ENCODE peak calls at places on chromosomes 1 and 21, in eight cellular contexts. One of them, this sample, is unnamed.

GRCh38 chr1:3101127-3101939 is 32.3 kb downstream of the PRDM16 start:
- DNase-seq in colonic mucosa: no peak
- DNase-seq in OCI-LY7: no peak
- DNase-seq in tibial nerve: no peak
- DNase-seq in B cell: no peak
- DNase-seq in left ventricle myocardium inferior: no peak
- DNase-seq in AG04449: no peak
- DNase-seq in LNCaP clone FGC: peak; percentile 8
- DNase-seq in this sample: no peak

GRCh38 chr1:111615874-111616715 is 3.5 kb upstream of the RAP1A start:
- DNase-seq in LNCaP clone FGC: no peak
- DNase-seq in AG04449: no peak
- DNase-seq in B cell: peak; percentile 85
- DNase-seq in OCI-LY7: peak; percentile 75
- DNase-seq in colonic mucosa: no peak
- DNase-seq in left ventricle myocardium inferior: no peak
- DNase-seq in tibial nerve: no peak
- DNase-seq in this sample: no peak

GRCh38 chr1:163820748-163821147 is 499.0 kb downstream of the NUF2 start:
- DNase-seq in LNCaP clone FGC: no peak
- DNase-seq in B cell: no peak
- DNase-seq in colonic mucosa: no peak
- DNase-seq in left ventricle myocardium inferior: no peak
- DNase-seq in OCI-LY7: no peak
- DNase-seq in AG04449: no peak
- DNase-seq in tibial nerve: no peak
- DNase-seq in this sample: no peak

GRCh38 chr21:17270234-17270633 is 242.6 kb upstream of the CXADR start:
- DNase-seq in AG04449: no peak
- DNase-seq in OCI-LY7: peak; percentile 12
- DNase-seq in left ventricle myocardium inferior: peak; percentile 20
- DNase-seq in LNCaP clone FGC: peak; percentile 19
- DNase-seq in colonic mucosa: no peak
- DNase-seq in B cell: no peak
- DNase-seq in tibial nerve: peak; percentile 46
- DNase-seq in this sample: no peak

GRCh38 chr1:12145616-12146342 is 21.0 kb upstream of the TNFRSF1B start:
- DNase-seq in colonic mucosa: no peak
- DNase-seq in LNCaP clone FGC: no peak
- DNase-seq in B cell: no peak
- DNase-seq in AG04449: no peak
- DNase-seq in left ventricle myocardium inferior: no peak
- DNase-seq in OCI-LY7: no peak
- DNase-seq in tibial nerve: no peak
- DNase-seq in this sample: no peak

GRCh38 chr1:154154534-154155181 is at the start of gene NUP210L:
- DNase-seq in LNCaP clone FGC: no peak
- DNase-seq in AG04449: no peak
- DNase-seq in OCI-LY7: no peak
- DNase-seq in left ventricle myocardium inferior: peak; percentile 92
- DNase-seq in colonic mucosa: peak; percentile 49
- DNase-seq in B cell: no peak
- DNase-seq in tibial nerve: peak; percentile 47
- DNase-seq in this sample: no peak

GRCh38 chr1:87880747-87881133 is 552.1 kb downstream of the LMO4 start:
- DNase-seq in OCI-LY7: no peak
- DNase-seq in tibial nerve: no peak
- DNase-seq in left ventricle myocardium inferior: no peak
- DNase-seq in LNCaP clone FGC: no peak
- DNase-seq in AG04449: no peak
- DNase-seq in B cell: no peak
- DNase-seq in colonic mucosa: no peak
- DNase-seq in this sample: no peak

GRCh38 chr1:14923400-14924011 is 230.0 kb upstream of the TMEM51 start:
- DNase-seq in LNCaP clone FGC: no peak
- DNase-seq in left ventricle myocardium inferior: no peak
- DNase-seq in AG04449: no peak
- DNase-seq in OCI-LY7: no peak
- DNase-seq in tibial nerve: no peak
- DNase-seq in B cell: no peak
- DNase-seq in colonic mucosa: no peak
- DNase-seq in this sample: no peak

GRCh38 chr1:232878141-232878540 is 72.3 kb upstream of the NTPCR start:
- DNase-seq in OCI-LY7: no peak
- DNase-seq in left ventricle myocardium inferior: no peak
- DNase-seq in B cell: no peak
- DNase-seq in LNCaP clone FGC: no peak
- DNase-seq in colonic mucosa: no peak
- DNase-seq in AG04449: no peak
- DNase-seq in tibial nerve: no peak
- DNase-seq in this sample: no peak

GRCh38 chr1:53592521-53592982 is 133.4 kb downstream of the DMRTB1 start:
- DNase-seq in colonic mucosa: peak; percentile 26
- DNase-seq in LNCaP clone FGC: peak; percentile 90
- DNase-seq in B cell: no peak
- DNase-seq in left ventricle myocardium inferior: no peak
- DNase-seq in OCI-LY7: peak; percentile 5
- DNase-seq in AG04449: no peak
- DNase-seq in tibial nerve: no peak
- DNase-seq in this sample: peak; percentile 47

GRCh38 chr1:247857986-247858356 is 984 bp downstream of the TRIM58 start:
- DNase-seq in left ventricle myocardium inferior: no peak
- DNase-seq in tibial nerve: no peak
- DNase-seq in LNCaP clone FGC: no peak
- DNase-seq in OCI-LY7: no peak
- DNase-seq in colonic mucosa: no peak
- DNase-seq in AG04449: no peak
- DNase-seq in B cell: no peak
- DNase-seq in this sample: no peak

GRCh38 chr1:240194120-240194519 is 102.4 kb downstream of the FMN2 start:
- DNase-seq in left ventricle myocardium inferior: no peak
- DNase-seq in tibial nerve: no peak
- DNase-seq in OCI-LY7: no peak
- DNase-seq in B cell: no peak
- DNase-seq in colonic mucosa: no peak
- DNase-seq in LNCaP clone FGC: no peak
- DNase-seq in AG04449: peak; percentile 63
- DNase-seq in this sample: no peak

GRCh38 chr1:113012149-113012548 is 56.2 kb upstream of the SLC16A1 start:
- DNase-seq in colonic mucosa: no peak
- DNase-seq in OCI-LY7: no peak
- DNase-seq in B cell: no peak
- DNase-seq in left ventricle myocardium inferior: no peak
- DNase-seq in LNCaP clone FGC: no peak
- DNase-seq in AG04449: no peak
- DNase-seq in tibial nerve: no peak
- DNase-seq in this sample: no peak

GRCh38 chr1:12244078-12244477 is 14.2 kb downstream of the VPS13D start:
- DNase-seq in colonic mucosa: no peak
- DNase-seq in OCI-LY7: peak; percentile 4
- DNase-seq in AG04449: no peak
- DNase-seq in LNCaP clone FGC: no peak
- DNase-seq in B cell: no peak
- DNase-seq in tibial nerve: no peak
- DNase-seq in left ventricle myocardium inferior: no peak
- DNase-seq in this sample: no peak

GRCh38 chr1:228096416-228097332 is 6.5 kb downstream of the C1orf35 start:
- DNase-seq in OCI-LY7: no peak
- DNase-seq in tibial nerve: no peak
- DNase-seq in colonic mucosa: no peak
- DNase-seq in left ventricle myocardium inferior: no peak
- DNase-seq in LNCaP clone FGC: no peak
- DNase-seq in AG04449: no peak
- DNase-seq in B cell: no peak
- DNase-seq in this sample: no peak

GRCh38 chr21:33279330-33279820 is 13.2 kb downstream of the IL10RB start:
- DNase-seq in left ventricle myocardium inferior: no peak
- DNase-seq in AG04449: no peak
- DNase-seq in LNCaP clone FGC: no peak
- DNase-seq in OCI-LY7: no peak
- DNase-seq in colonic mucosa: no peak
- DNase-seq in B cell: no peak
- DNase-seq in tibial nerve: no peak
- DNase-seq in this sample: no peak

GRCh38 chr1:178122283-178122682 is 28.4 kb downstream of the RASAL2 start:
- DNase-seq in LNCaP clone FGC: no peak
- DNase-seq in OCI-LY7: no peak
- DNase-seq in tibial nerve: no peak
- DNase-seq in colonic mucosa: no peak
- DNase-seq in left ventricle myocardium inferior: no peak
- DNase-seq in AG04449: no peak
- DNase-seq in B cell: no peak
- DNase-seq in this sample: no peak

GRCh38 chr1:226679853-226680516 is 59.1 kb downstream of the ITPKB start:
- DNase-seq in AG04449: no peak
- DNase-seq in LNCaP clone FGC: no peak
- DNase-seq in B cell: peak; percentile 89
- DNase-seq in colonic mucosa: peak; percentile 87
- DNase-seq in tibial nerve: peak; percentile 90
- DNase-seq in left ventricle myocardium inferior: peak; percentile 90
- DNase-seq in OCI-LY7: peak; percentile 84
- DNase-seq in this sample: peak; percentile 64

GRCh38 chr1:32538887-32539583 is at the start of gene ZBTB8A:
- DNase-seq in OCI-LY7: peak; percentile 5
- DNase-seq in LNCaP clone FGC: peak; percentile 19
- DNase-seq in colonic mucosa: peak; percentile 54
- DNase-seq in B cell: no peak
- DNase-seq in tibial nerve: peak; percentile 14
- DNase-seq in left ventricle myocardium inferior: peak; percentile 18
- DNase-seq in AG04449: no peak
- DNase-seq in this sample: peak; percentile 55
- TF ChIP-seq CTCF in OCI-LY7: no peak
- TF ChIP-seq CTCF in LNCaP clone FGC: peak; percentile 6
- TF ChIP-seq CTCF in colonic mucosa: no peak
- TF ChIP-seq CTCF in B cell: no peak
- TF ChIP-seq CTCF in tibial nerve: no peak
- TF ChIP-seq CTCF in left ventricle myocardium inferior: no peak
- TF ChIP-seq CTCF in AG04449: no peak
- TF ChIP-seq CTCF in this sample: no peak

DNA sequence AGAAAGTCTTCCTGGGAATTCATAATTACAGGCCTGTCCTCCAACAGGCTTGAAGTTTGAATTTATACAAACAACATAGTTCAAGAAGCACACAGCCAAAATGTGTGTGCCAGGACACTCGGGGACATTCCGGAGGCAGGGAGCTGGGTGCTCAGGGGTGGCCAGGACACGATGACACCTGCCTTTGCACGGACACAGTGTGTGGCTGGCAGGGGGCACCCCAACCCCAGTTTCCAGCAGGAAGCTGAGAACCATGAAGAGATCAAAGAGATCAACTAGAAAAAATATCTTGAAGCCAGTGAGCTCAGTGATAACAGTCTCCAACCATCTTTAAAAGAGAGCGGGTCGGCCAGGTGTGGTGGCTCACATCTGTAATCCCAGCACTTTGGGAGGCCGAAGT is 32.5 kb upstream of the TRAPPC10 start:
- DNase-seq in left ventricle myocardium inferior: no peak
- DNase-seq in colonic mucosa: no peak
- DNase-seq in LNCaP clone FGC: peak; percentile 53
- DNase-seq in B cell: no peak
- DNase-seq in OCI-LY7: no peak
- DNase-seq in tibial nerve: no peak
- DNase-seq in AG04449: no peak
- DNase-seq in this sample: no peak
- TF ChIP-seq CTCF in left ventricle myocardium inferior: no peak
- TF ChIP-seq CTCF in colonic mucosa: no peak
- TF ChIP-seq CTCF in LNCaP clone FGC: peak; percentile 34
- TF ChIP-seq CTCF in B cell: no peak
- TF ChIP-seq CTCF in OCI-LY7: peak; percentile 43
- TF ChIP-seq CTCF in tibial nerve: peak; percentile 20
- TF ChIP-seq CTCF in AG04449: peak; percentile 0
- TF ChIP-seq CTCF in this sample: no peak

DNA sequence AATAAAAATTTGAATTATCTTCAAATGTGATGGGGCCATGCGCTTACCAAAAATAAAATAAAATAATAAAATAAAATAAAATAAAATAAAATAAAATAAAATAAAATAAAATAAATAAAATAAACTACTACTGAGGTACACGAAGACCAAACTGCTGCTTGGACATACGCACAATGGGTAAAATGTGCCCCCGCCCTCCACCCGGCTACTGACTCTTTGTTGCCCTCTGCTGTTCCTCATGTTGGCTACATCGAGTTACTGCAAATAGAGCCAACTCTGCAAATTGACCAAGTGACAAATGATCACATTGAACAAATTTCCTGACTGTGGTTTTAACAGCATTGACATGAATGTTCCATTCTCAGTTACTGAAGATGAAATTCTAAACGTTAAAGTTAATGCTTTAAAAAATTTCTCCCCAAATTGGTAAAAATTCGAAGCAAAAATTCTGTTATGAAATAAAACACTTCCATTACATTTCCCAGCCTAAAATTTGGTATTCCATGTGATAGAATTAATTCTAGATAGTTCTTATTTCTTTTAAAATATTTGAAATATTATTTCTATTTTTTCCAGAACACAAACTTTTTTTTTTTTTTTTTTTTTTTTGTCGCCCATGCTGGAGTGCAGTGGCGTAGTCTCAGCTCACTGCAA is 18.8 kb upstream of the MAP1LC3C start:
- DNase-seq in left ventricle myocardium inferior: peak; percentile 38
- DNase-seq in B cell: peak; percentile 59
- DNase-seq in tibial nerve: peak; percentile 65
- DNase-seq in colonic mucosa: peak; percentile 57
- DNase-seq in OCI-LY7: peak; percentile 53
- DNase-seq in AG04449: no peak
- DNase-seq in LNCaP clone FGC: no peak
- DNase-seq in this sample: peak; percentile 64
- TF ChIP-seq CTCF in left ventricle myocardium inferior: peak; percentile 75
- TF ChIP-seq CTCF in B cell: peak; percentile 75
- TF ChIP-seq CTCF in tibial nerve: peak; percentile 44
- TF ChIP-seq CTCF in colonic mucosa: peak; percentile 55
- TF ChIP-seq CTCF in OCI-LY7: peak; percentile 80
- TF ChIP-seq CTCF in AG04449: peak; percentile 57
- TF ChIP-seq CTCF in LNCaP clone FGC: peak; percentile 85
- TF ChIP-seq CTCF in this sample: peak; percentile 71

GRCh38 chr1:222589462-222590302 is at the start of gene TAF1A:
- DNase-seq in colonic mucosa: peak; percentile 93
- DNase-seq in LNCaP clone FGC: peak; percentile 80
- DNase-seq in B cell: peak; percentile 89
- DNase-seq in tibial nerve: peak; percentile 85
- DNase-seq in OCI-LY7: peak; percentile 88
- DNase-seq in left ventricle myocardium inferior: peak; percentile 86
- DNase-seq in AG04449: peak; percentile 7
- DNase-seq in this sample: peak; percentile 85
- TF ChIP-seq CTCF in colonic mucosa: no peak
- TF ChIP-seq CTCF in LNCaP clone FGC: no peak
- TF ChIP-seq CTCF in B cell: no peak
- TF ChIP-seq CTCF in tibial nerve: no peak
- TF ChIP-seq CTCF in OCI-LY7: no peak
- TF ChIP-seq CTCF in left ventricle myocardium inferior: no peak
- TF ChIP-seq CTCF in AG04449: no peak
- TF ChIP-seq CTCF in this sample: no peak

GRCh38 chr1:44103270-44104131 is 15.1 kb upstream of the KLF17 start:
- DNase-seq in colonic mucosa: peak; percentile 29
- DNase-seq in left ventricle myocardium inferior: no peak
- DNase-seq in LNCaP clone FGC: no peak
- DNase-seq in AG04449: no peak
- DNase-seq in OCI-LY7: no peak
- DNase-seq in tibial nerve: no peak
- DNase-seq in B cell: no peak
- DNase-seq in this sample: peak; percentile 5
- TF ChIP-seq CTCF in colonic mucosa: no peak
- TF ChIP-seq CTCF in left ventricle myocardium inferior: no peak
- TF ChIP-seq CTCF in LNCaP clone FGC: peak; percentile 1
- TF ChIP-seq CTCF in AG04449: peak; percentile 27
- TF ChIP-seq CTCF in OCI-LY7: peak; percentile 44
- TF ChIP-seq CTCF in tibial nerve: no peak
- TF ChIP-seq CTCF in B cell: no peak
- TF ChIP-seq CTCF in this sample: no peak

GRCh38 chr1:176745945-176746344 is 283.0 kb downstream of the PAPPA2 start:
- DNase-seq in LNCaP clone FGC: no peak
- DNase-seq in B cell: no peak
- DNase-seq in tibial nerve: no peak
- DNase-seq in OCI-LY7: no peak
- DNase-seq in colonic mucosa: no peak
- DNase-seq in left ventricle myocardium inferior: no peak
- DNase-seq in AG04449: no peak
- DNase-seq in this sample: peak; percentile 2
- TF ChIP-seq CTCF in LNCaP clone FGC: peak; percentile 61
- TF ChIP-seq CTCF in B cell: no peak
- TF ChIP-seq CTCF in tibial nerve: no peak
- TF ChIP-seq CTCF in OCI-LY7: peak; percentile 32
- TF ChIP-seq CTCF in colonic mucosa: no peak
- TF ChIP-seq CTCF in left ventricle myocardium inferior: peak; percentile 12
- TF ChIP-seq CTCF in AG04449: peak; percentile 12
- TF ChIP-seq CTCF in this sample: no peak

This sample was measured in Calu3.